ENCODE peak calls at places on chromosomes 5 and 9, in five cellular contexts. D is activated CD4-positive, alpha-beta T cell treated with anti-CD3 and anti-CD28 coated beads, Interleukin-2, amount 10 ng/mL, durations not matched to agents 7 days and 5 days; H is stimulated activated naive CD8-positive, alpha-beta T cell treated with anti-CD3 and anti-CD28 coated beads, Interleukin-15, amount 100 ng/mL, for 72 hours; A is Right ventricle myocardium superior; M is globus pallidus. C is an unnamed sample.

GRCh38 chr5:124661317-124662141 is 84.9 kb downstream of the ZNF608 start:
- DNase-seq in D (no peak), H (no peak), A (no peak), M (peak; percentile 75), C (no peak)

GRCh38 chr5:1172670-1173404 is 28.6 kb upstream of the SLC6A19 start:
- DNase-seq in D (peak; percentile 29), H (peak; percentile 42), A (peak; percentile 19), M (no peak), C (no peak)

GRCh38 chr9:81871695-81872094 is 56.5 kb upstream of the SPATA31D4 start:
- DNase-seq in D (no peak), H (no peak), A (no peak), M (no peak), C (no peak)

GRCh38 chr9:36214571-36214970 is 23.9 kb downstream of the CLTA start:
- DNase-seq in D (no peak), H (no peak), A (no peak), M (no peak), C (no peak)

GRCh38 chr9:77883846-77884771 is 147.5 kb downstream of the GNAQ start:
- DNase-seq in D (no peak), H (no peak), A (no peak), M (no peak), C (no peak)

GRCh38 chr5:127585661-127586060 is 63.2 kb upstream of the CTXN3 start:
- DNase-seq in D (no peak), H (no peak), A (no peak), M (no peak), C (no peak)

GRCh38 chr5:73692166-73692640 is 66.2 kb downstream of the ARHGEF28 start:
- DNase-seq in D (no peak), H (no peak), A (no peak), M (no peak), C (no peak)

GRCh38 chr9:90340421-90340820 is 302.2 kb downstream of the DIRAS2 start:
- DNase-seq in D (no peak), H (no peak), A (no peak), M (no peak), C (no peak)